ENCODE peak calls at places on chromosomes 6 and 20, in six cellular contexts. E, R, U, S, B and K are unnamed samples.

GRCh38 chr6:15907914-15908518 is 220.9 kb upstream of the MYLIP start:
- DNase-seq in E (no peak), R (no peak), U (no peak), S (no peak), B (no peak), K (no peak)

GRCh38 chr6:52227495-52227894 is 16.8 kb downstream of the IL17F start:
- DNase-seq in E (no peak), R (no peak), U (no peak), S (peak; percentile 95), B (no peak), K (no peak)

GRCh38 chr20:5033566-5033965 is 32.3 kb upstream of the SLC23A2 start:
- DNase-seq in E (no peak), R (no peak), U (peak; percentile 28), S (no peak), B (no peak), K (no peak)

GRCh38 chr20:10622657-10623418 is 51.0 kb downstream of the JAG1 start:
- DNase-seq in E (no peak), R (peak; percentile 11), U (peak; percentile 66), S (no peak), B (no peak), K (no peak)

GRCh38 chr6:16344756-16345155 is 106.4 kb downstream of the GMPR start:
- DNase-seq in E (no peak), R (peak; percentile 35), U (peak; percentile 95), S (no peak), B (no peak), K (no peak)

GRCh38 chr20:58584881-58585752 is 66.0 kb upstream of the STX16 start:
- DNase-seq in E (no peak), R (no peak), U (no peak), S (no peak), B (no peak), K (no peak)

GRCh38 chr6:71287038-71287437 is 1.6 kb upstream of the OGFRL1 start:
- DNase-seq in E (no peak), R (no peak), U (no peak), S (peak; percentile 3), B (peak; percentile 82), K (no peak)

GRCh38 chr6:54134934-54135333 is 23.7 kb downstream of the MLIP start:
- DNase-seq in E (no peak), R (no peak), U (no peak), S (no peak), B (no peak), K (no peak)

GRCh38 chr6:120077489-120077888 is 727.9 kb upstream of the MAN1A1 start:
- DNase-seq in E (no peak), R (no peak), U (no peak), S (no peak), B (peak; percentile 32), K (peak; percentile 2)

GRCh38 chr20:61189534-61189933 is 62.5 kb upstream of the CDH4 start:
- DNase-seq in E (no peak), R (no peak), U (no peak), S (no peak), B (no peak), K (no peak)

GRCh38 chr20:59177266-59178250 is 13.9 kb downstream of the ZNF831 start:
- DNase-seq in E (no peak), R (no peak), U (no peak), S (peak; percentile 82), B (no peak), K (no peak)

GRCh38 chr20:14790771-14791517 is 453.5 kb upstream of the FLRT3 start:
- DNase-seq in E (no peak), R (no peak), U (no peak), S (no peak), B (no peak), K (no peak)

GRCh38 chr6:138817799-138818198 is 21.9 kb downstream of the ECT2L start:
- DNase-seq in E (no peak), R (peak; percentile 67), U (peak; percentile 84), S (no peak), B (no peak), K (no peak)

GRCh38 chr6:55495277-55495676 is 83.7 kb downstream of the HMGCLL1 start:
- DNase-seq in E (no peak), R (no peak), U (no peak), S (no peak), B (no peak), K (no peak)

GRCh38 chr6:25637946-25638345 is 14.1 kb upstream of the SCGN start:
- DNase-seq in E (no peak), R (no peak), U (no peak), S (no peak), B (peak; percentile 72), K (peak; percentile 96)

GRCh38 chr6:70663881-70664466 is 3.7 kb upstream of the SMAP1 start:
- DNase-seq in E (no peak), R (no peak), U (no peak), S (no peak), B (peak; percentile 63), K (no peak)

GRCh38 chr20:64212750-64213149 is 42.8 kb upstream of the PCMTD2 start:
- DNase-seq in E (no peak), R (no peak), U (peak; percentile 40), S (no peak), B (peak; percentile 88), K (no peak)

GRCh38 chr6:113447088-113447831 is 409.9 kb upstream of the MARCKS start:
- DNase-seq in E (no peak), R (peak; percentile 74), U (peak; percentile 86), S (no peak), B (no peak), K (no peak)

GRCh38 chr20:57260065-57260958 is 6.1 kb downstream of the BMP7 start:
- DNase-seq in E (no peak), R (no peak), U (no peak), S (no peak), B (no peak), K (no peak)

GRCh38 chr6:47303861-47304260 is 5.8 kb downstream of the TNFRSF21 start:
- DNase-seq in E (no peak), R (no peak), U (no peak), S (no peak), B (peak; percentile 66), K (no peak)

GRCh38 chr6:53671111-53671510 is 5.6 kb upstream of the KLHL31 start:
- DNase-seq in E (no peak), R (no peak), U (no peak), S (no peak), B (no peak), K (no peak)

GRCh38 chr20:59063358-59064213 is 21.0 kb upstream of the PRELID3B start:
- DNase-seq in E (no peak), R (no peak), U (peak; percentile 53), S (no peak), B (peak; percentile 54), K (no peak)

GRCh38 chr6:28816909-28817807 is 106.6 kb downstream of the TRIM27 start:
- DNase-seq in E (no peak), R (peak; percentile 80), U (peak; percentile 95), S (no peak), B (peak; percentile 33), K (peak; percentile 57)

GRCh38 chr20:49435639-49436038 is 46.8 kb downstream of the KCNB1 start:
- DNase-seq in E (no peak), R (no peak), U (no peak), S (no peak), B (peak; percentile 38), K (no peak)

GRCh38 chr20:60986757-60987156 is 265.3 kb upstream of the CDH4 start:
- DNase-seq in E (no peak), R (no peak), U (no peak), S (no peak), B (no peak), K (no peak)

GRCh38 chr6:158158748-158159147 is 9.3 kb downstream of the SERAC1 start:
- DNase-seq in E (no peak), R (no peak), U (no peak), S (no peak), B (no peak), K (no peak)

GRCh38 chr20:38321959-38322598 is 18.1 kb downstream of the BPI start:
- DNase-seq in E (no peak), R (peak; percentile 44), U (peak; percentile 58), S (no peak), B (peak; percentile 45), K (no peak)

GRCh38 chr6:136552054-136552453 is 1.8 kb upstream of the MAP7 start:
- DNase-seq in E (no peak), R (no peak), U (no peak), S (no peak), B (no peak), K (no peak)

GRCh38 chr20:22447448-22447778 is 137.0 kb downstream of the FOXA2 start:
- DNase-seq in E (no peak), R (no peak), U (no peak), S (no peak), B (no peak), K (no peak)

GRCh38 chr6:163149535-163149848 is 265.0 kb upstream of the QKI start:
- DNase-seq in E (no peak), R (no peak), U (no peak), S (no peak), B (no peak), K (no peak)

GRCh38 chr20:1674361-1674760 is 16.8 kb upstream of the SIRPG start:
- DNase-seq in E (no peak), R (no peak), U (no peak), S (peak; percentile 90), B (no peak), K (no peak)

GRCh38 chr6:161721511-161721910 is 447.6 kb upstream of the AGPAT4 start:
- DNase-seq in E (no peak), R (no peak), U (no peak), S (no peak), B (no peak), K (no peak)

GRCh38 chr6:145783796-145784195 is 30.8 kb downstream of the FBXO30 start:
- DNase-seq in E (no peak), R (no peak), U (no peak), S (no peak), B (no peak), K (no peak)

GRCh38 chr6:126721581-126722145 is 381.7 kb downstream of the CENPW start:
- DNase-seq in E (no peak), R (peak; percentile 69), U (peak; percentile 87), S (no peak), B (no peak), K (no peak)

GRCh38 chr20:62906209-62906608 is 20.1 kb downstream of the DIDO1 start:
- DNase-seq in E (no peak), R (no peak), U (no peak), S (no peak), B (peak; percentile 97), K (no peak)

GRCh38 chr6:61901748-61902147 is 384.3 kb downstream of the KHDRBS2 start:
- DNase-seq in E (no peak), R (no peak), U (no peak), S (no peak), B (no peak), K (no peak)

GRCh38 chr6:15526129-15526764 is 136.6 kb downstream of the DTNBP1 start:
- DNase-seq in E (no peak), R (peak; percentile 95), U (no peak), S (no peak), B (no peak), K (no peak)